ENCODE peak calls at places on chromosome 15, in eight cellular contexts. S is activated CD4-positive, alpha-beta T cell treated with anti-CD3 and anti-CD28 coated beads, Interleukin-2, amount 10 ng/mL, durations not matched to agents 7 days and 5 days; J is HT1080; N is NCI-H2081; Z is activated B cell treated with CpG ODN at 0.5 μM for 24 hours; D is fibroblast of lung; C is NCI-H1417; M is A549. O is an unnamed sample.

GRCh38 chr15:64072812-64073211 is 20.8 kb downstream of the CIAO2A start:
- DNase-seq in D (no peak), J (no peak), S (no peak), Z (no peak), N (peak), M (no peak), C (no peak), O (no peak)

GRCh38 chr15:93029613-93030429 is 59.2 kb downstream of the RGMA start:
- DNase-seq in J (no peak), C (peak), Z (no peak), M (no peak), D (peak), S (no peak), N (no peak), O (no peak)

GRCh38 chr15:57054351-57054750 is 135.9 kb downstream of the TCF12 start:
- DNase-seq in D (no peak), S (no peak), M (no peak), N (no peak), C (peak), J (no peak), Z (no peak), O (no peak)

GRCh38 chr15:45048784-45049631 is 26.0 kb downstream of the SORD start:
- DNase-seq in C (no peak), J (no peak), Z (no peak), M (no peak), D (peak), N (no peak), S (no peak), O (no peak)

GRCh38 chr15:66779331-66780009 is 77.4 kb downstream of the SMAD6 start:
- DNase-seq in Z (no peak), S (no peak), J (no peak), N (no peak), D (peak), M (no peak), C (no peak), O (no peak)

GRCh38 chr15:28128036-28128435 is 28.9 kb upstream of the OCA2 start:
- DNase-seq in C (no peak), Z (no peak), J (no peak), S (no peak), N (no peak), D (no peak), M (no peak), O (no peak)

GRCh38 chr15:63372018-63372705 is 9.5 kb downstream of the CA12 start:
- DNase-seq in S (no peak), J (peak), Z (no peak), M (peak), N (no peak), C (no peak), D (peak), O (no peak)

GRCh38 chr15:37893309-37893708 is 41.1 kb upstream of the TMCO5A start:
- DNase-seq in C (no peak), Z (no peak), N (no peak), M (no peak), D (peak), S (no peak), J (no peak), O (no peak)

GRCh38 chr15:82873000-82873680 is 63.7 kb downstream of the WHAMM start:
- DNase-seq in D (no peak), Z (no peak), M (no peak), S (no peak), J (no peak), C (no peak), N (no peak), O (no peak)

GRCh38 chr15:68795298-68795848 is 25.3 kb downstream of the ANP32A start:
- DNase-seq in C (no peak), M (no peak), J (no peak), D (peak), N (peak), Z (peak), S (peak), O (peak)

GRCh38 chr15:78618064-78618463 is 2.7 kb downstream of the CHRNA3 start:
- DNase-seq in M (no peak), N (no peak), D (no peak), S (no peak), C (no peak), Z (no peak), J (no peak), O (no peak)

GRCh38 chr15:29883126-29883525 is 60.9 kb upstream of the TJP1 start:
- DNase-seq in Z (no peak), S (no peak), J (no peak), D (peak), N (no peak), C (no peak), M (no peak), O (no peak)

GRCh38 chr15:49900836-49901235 is 218.2 kb downstream of the ATP8B4 start:
- DNase-seq in Z (no peak), D (no peak), C (no peak), J (no peak), S (no peak), N (peak), M (no peak), O (peak)

GRCh38 chr15:78263907-78264303 is 457 bp upstream of the DNAJA4 start:
- DNase-seq in S (no peak), D (no peak), C (no peak), J (no peak), M (no peak), N (no peak), Z (no peak), O (no peak)

GRCh38 chr15:83158393-83158792 is 49.2 kb downstream of the HDGFL3 start:
- DNase-seq in C (no peak), J (peak), M (no peak), D (peak), N (no peak), Z (no peak), S (no peak), O (no peak)

GRCh38 chr15:79089331-79089889 is 1.2 kb downstream of the RASGRF1 start:
- DNase-seq in C (peak), Z (no peak), N (no peak), D (no peak), M (no peak), S (no peak), J (no peak), O (no peak)

GRCh38 chr15:74631935-74632560 is 16.4 kb downstream of the CLK3 start:
- DNase-seq in N (peak), C (peak), Z (peak), M (peak), D (peak), S (peak), J (peak), O (peak)

GRCh38 chr15:88454867-88455810 is 12.0 kb downstream of the MRPL46 start:
- DNase-seq in J (peak), D (peak), M (peak), N (peak), S (peak), Z (no peak), C (peak), O (peak)

GRCh38 chr15:80698636-80699035 is 3.5 kb downstream of the ABHD17C start:
- DNase-seq in N (no peak), J (peak), C (no peak), D (peak), S (no peak), M (no peak), Z (no peak), O (no peak)

GRCh38 chr15:51322622-51323296 is 15.6 kb downstream of the CYP19A1 start:
- DNase-seq in D (no peak), M (no peak), J (no peak), Z (no peak), N (no peak), S (no peak), C (no peak), O (no peak)

GRCh38 chr15:65189102-65189740 is 4.1 kb upstream of the CLPX start:
- DNase-seq in C (peak), Z (no peak), M (peak), J (peak), S (no peak), N (peak), D (peak), O (peak)